ENCODE peak calls at places on chromosomes 2 and 18, in five cellular contexts. L is AG10803; Y is activated CD8-positive, alpha-beta memory T cell treated with anti-CD3 and anti-CD28 coated beads for 48 hours; H is stimulated activated CD4-positive, alpha-beta T cell treated with anti-CD3 and anti-CD28 coated beads, Interleukin-4, amount 100 ng/mL, for 1 hour; K is HFFc6. O is an unnamed sample.

GRCh38 chr2:204109681-204110080 is 173.1 kb downstream of the ICOS start:
- DNase-seq in H (no peak), Y (no peak), L (no peak), K (no peak), O (no peak)

GRCh38 chr2:30074023-30074422 is 72.8 kb upstream of the YPEL5 start:
- DNase-seq in H (no peak), Y (no peak), K (no peak), L (peak; percentile 55), O (no peak)

GRCh38 chr2:106307860-106308259 is 113.8 kb upstream of the UXS1 start:
- DNase-seq in Y (no peak), H (no peak), K (no peak), L (no peak), O (no peak)

GRCh38 chr2:205357732-205358131 is 324.6 kb upstream of the NRP2 start:
- DNase-seq in L (no peak), H (no peak), K (no peak), Y (no peak), O (no peak)

GRCh38 chr2:189549440-189549832 is 31.1 kb downstream of the SLC40A1 start:
- DNase-seq in Y (no peak), L (peak; percentile 94), K (no peak), H (no peak), O (no peak)

GRCh38 chr2:99066602-99067001 is 74.9 kb upstream of the C2orf15 start:
- DNase-seq in Y (no peak), K (peak; percentile 33), L (peak; percentile 53), H (no peak), O (peak; percentile 63)

GRCh38 chr2:232488097-232488711 is 570 bp upstream of the ECEL1 start:
- DNase-seq in H (no peak), K (no peak), L (no peak), Y (no peak), O (no peak)

GRCh38 chr2:26580151-26580550 is 61.0 kb downstream of the CIB4 start:
- DNase-seq in H (no peak), L (no peak), K (no peak), Y (no peak), O (no peak)

GRCh38 chr2:72561621-72562318 is 264.1 kb downstream of the EXOC6B start:
- DNase-seq in K (peak; percentile 73), L (peak; percentile 79), Y (no peak), H (no peak), O (peak; percentile 22)

GRCh38 chr2:168894720-168895119 is 4.5 kb upstream of the SPC25 start:
- DNase-seq in H (no peak), Y (no peak), K (no peak), L (no peak), O (no peak)

GRCh38 chr2:37232131-37232933 is 874 bp downstream of the NDUFAF7 start:
- DNase-seq in K (peak; percentile 30), H (no peak), L (peak; percentile 70), Y (no peak), O (peak; percentile 3)

GRCh38 chr2:26675651-26676255 is 16.8 kb upstream of the KCNK3 start:
- DNase-seq in K (no peak), H (no peak), L (no peak), Y (no peak), O (no peak)

GRCh38 chr2:3793233-3793632 is 89.9 kb downstream of the DCDC2C start:
- DNase-seq in Y (no peak), L (no peak), K (no peak), H (no peak), O (no peak)

GRCh38 chr2:152715854-152716428 is 1.3 kb downstream of the PRPF40A start:
- DNase-seq in K (peak; percentile 29), L (peak; percentile 13), Y (no peak), H (no peak), O (no peak)

GRCh38 chr2:181628590-181629585 is 28.0 kb downstream of the CERKL start:
- DNase-seq in H (no peak), L (no peak), Y (no peak), K (no peak), O (no peak)

GRCh38 chr18:55302337-55302833 is 285.6 kb downstream of the TCF4 start:
- DNase-seq in K (no peak), L (peak; percentile 37), H (no peak), Y (no peak), O (no peak)

GRCh38 chr2:132517386-132517785 is 100.8 kb downstream of the GPR39 start:
- DNase-seq in L (no peak), H (no peak), Y (no peak), K (no peak), O (no peak)

GRCh38 chr2:115549731-115550130 is 1107.3 kb downstream of the DPP10 start:
- DNase-seq in Y (no peak), L (no peak), H (no peak), K (no peak), O (no peak)

GRCh38 chr18:63949068-63949737 is at the start of gene HMSD:
- DNase-seq in K (no peak), L (peak; percentile 22), Y (peak; percentile 56), H (peak; percentile 64), O (no peak)

GRCh38 chr2:98539056-98539735 is 69.1 kb downstream of the COA5 start:
- DNase-seq in Y (no peak), L (no peak), K (no peak), H (no peak), O (no peak)

GRCh38 chr2:128389521-128389920 is 70.9 kb upstream of the HS6ST1 start:
- DNase-seq in L (no peak), Y (no peak), K (no peak), H (no peak), O (no peak)